ENCODE peak calls at places on chromosomes 12 and 14, in six cellular contexts. One of them, this sample, is unnamed.

GRCh38 chr12:6890789-6891624 is 13.6 kb upstream of the LRRC23 start:
- DNase-seq in GM20000: peak
- DNase-seq in omental fat pad: peak
- DNase-seq in body of pancreas: peak
- DNase-seq in GM10248: peak
- DNase-seq in transverse colon: peak
- DNase-seq in this sample: peak

GRCh38 chr12:116099664-116100432 is 177.6 kb downstream of the MED13L start:
- DNase-seq in GM20000: no peak
- DNase-seq in omental fat pad: no peak
- DNase-seq in body of pancreas: no peak
- DNase-seq in GM10248: no peak
- DNase-seq in transverse colon: no peak
- DNase-seq in this sample: no peak

GRCh38 chr12:101829639-101830390 is 944 bp downstream of the GNPTAB start:
- DNase-seq in GM20000: no peak
- DNase-seq in omental fat pad: no peak
- DNase-seq in body of pancreas: no peak
- DNase-seq in GM10248: no peak
- DNase-seq in transverse colon: no peak
- DNase-seq in this sample: no peak

GRCh38 chr12:82857911-82858533 is 171.3 kb downstream of the TMTC2 start:
- DNase-seq in GM20000: no peak
- DNase-seq in omental fat pad: no peak
- DNase-seq in body of pancreas: no peak
- DNase-seq in GM10248: no peak
- DNase-seq in transverse colon: no peak
- DNase-seq in this sample: no peak

GRCh38 chr12:29907486-29907885 is 123.7 kb upstream of the TMTC1 start:
- DNase-seq in GM20000: no peak
- DNase-seq in omental fat pad: no peak
- DNase-seq in body of pancreas: no peak
- DNase-seq in GM10248: no peak
- DNase-seq in transverse colon: no peak
- DNase-seq in this sample: no peak

GRCh38 chr12:27627123-27627835 is 69.0 kb upstream of the REP15 start:
- DNase-seq in GM20000: peak
- DNase-seq in omental fat pad: no peak
- DNase-seq in body of pancreas: no peak
- DNase-seq in GM10248: no peak
- DNase-seq in transverse colon: no peak
- DNase-seq in this sample: no peak

GRCh38 chr14:65356327-65356836 is 56.1 kb upstream of the FUT8 start:
- DNase-seq in GM20000: no peak
- DNase-seq in omental fat pad: no peak
- DNase-seq in body of pancreas: no peak
- DNase-seq in GM10248: no peak
- DNase-seq in transverse colon: no peak
- DNase-seq in this sample: peak

GRCh38 chr12:88509347-88509746 is 70.9 kb downstream of the KITLG start:
- DNase-seq in GM20000: no peak
- DNase-seq in omental fat pad: no peak
- DNase-seq in body of pancreas: no peak
- DNase-seq in GM10248: no peak
- DNase-seq in transverse colon: no peak
- DNase-seq in this sample: no peak

GRCh38 chr12:121770388-121770787 is 23.1 kb downstream of the RHOF start:
- DNase-seq in GM20000: no peak
- DNase-seq in omental fat pad: no peak
- DNase-seq in body of pancreas: no peak
- DNase-seq in GM10248: no peak
- DNase-seq in transverse colon: no peak
- DNase-seq in this sample: no peak

GRCh38 chr12:121774968-121775474 is 18.5 kb downstream of the RHOF start:
- DNase-seq in GM20000: no peak
- DNase-seq in omental fat pad: no peak
- DNase-seq in body of pancreas: no peak
- DNase-seq in GM10248: no peak
- DNase-seq in transverse colon: no peak
- DNase-seq in this sample: no peak

GRCh38 chr12:121775501-121775900 is 18.0 kb downstream of the RHOF start:
- DNase-seq in GM20000: no peak
- DNase-seq in omental fat pad: no peak
- DNase-seq in body of pancreas: no peak
- DNase-seq in GM10248: no peak
- DNase-seq in transverse colon: no peak
- DNase-seq in this sample: no peak

GRCh38 chr12:121770802-121771625 is 22.5 kb downstream of the RHOF start:
- DNase-seq in GM20000: no peak
- DNase-seq in omental fat pad: no peak
- DNase-seq in body of pancreas: no peak
- DNase-seq in GM10248: no peak
- DNase-seq in transverse colon: no peak
- DNase-seq in this sample: no peak

DNA sequence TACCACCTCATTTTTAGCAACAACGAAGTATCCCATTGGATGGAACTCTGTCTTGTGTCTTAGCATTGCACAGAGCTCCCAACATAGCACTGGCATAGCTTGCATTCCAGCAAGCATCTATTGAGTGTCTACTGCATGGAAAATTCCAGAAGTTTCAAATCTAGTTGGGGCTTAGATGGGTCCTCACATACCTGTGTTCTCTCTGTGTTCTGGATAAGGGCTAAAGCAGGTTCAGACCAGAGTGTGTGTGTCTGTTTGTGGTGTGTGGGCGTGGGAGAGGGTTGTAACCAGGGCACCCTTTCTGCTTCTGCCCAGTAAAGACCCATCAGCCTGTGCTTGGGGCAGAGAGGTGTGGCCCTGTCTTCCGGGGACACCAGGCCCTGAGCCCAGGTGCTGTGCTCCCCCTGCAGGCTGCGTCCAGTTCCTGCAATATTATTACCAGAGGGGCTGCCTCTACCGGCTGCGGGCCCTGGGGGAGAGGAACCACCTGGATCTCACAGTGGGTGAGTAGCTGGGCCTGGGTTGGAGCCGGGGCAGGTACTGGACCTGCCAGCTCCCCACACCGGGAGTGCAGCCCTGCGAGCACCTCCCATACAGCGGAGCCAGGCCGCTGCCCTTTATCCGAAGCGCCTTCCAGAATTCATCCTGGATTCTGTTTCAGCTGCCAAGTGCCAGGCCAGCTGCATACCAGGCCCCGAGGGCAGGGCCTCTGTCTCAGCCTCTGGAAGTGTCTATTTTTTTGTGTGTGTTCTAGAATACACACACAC is 20.3 kb downstream of the RHOF start:
- DNase-seq in GM20000: peak
- DNase-seq in omental fat pad: no peak
- DNase-seq in body of pancreas: peak
- DNase-seq in GM10248: peak
- DNase-seq in transverse colon: peak
- DNase-seq in this sample: peak
- TF ChIP-seq CTCF in GM20000: peak
- TF ChIP-seq CTCF in omental fat pad: peak
- TF ChIP-seq CTCF in body of pancreas: peak
- TF ChIP-seq CTCF in GM10248: peak
- TF ChIP-seq CTCF in transverse colon: peak
- TF ChIP-seq CTCF in this sample: peak

GRCh38 chr12:96313606-96314005 is 86.6 kb downstream of the CDK17 start:
- DNase-seq in GM20000: no peak
- DNase-seq in omental fat pad: no peak
- DNase-seq in body of pancreas: no peak
- DNase-seq in GM10248: no peak
- DNase-seq in transverse colon: no peak
- DNase-seq in this sample: no peak
- TF ChIP-seq CTCF in GM20000: no peak
- TF ChIP-seq CTCF in omental fat pad: no peak
- TF ChIP-seq CTCF in body of pancreas: no peak
- TF ChIP-seq CTCF in GM10248: no peak
- TF ChIP-seq CTCF in transverse colon: no peak
- TF ChIP-seq CTCF in this sample: no peak

DNA sequence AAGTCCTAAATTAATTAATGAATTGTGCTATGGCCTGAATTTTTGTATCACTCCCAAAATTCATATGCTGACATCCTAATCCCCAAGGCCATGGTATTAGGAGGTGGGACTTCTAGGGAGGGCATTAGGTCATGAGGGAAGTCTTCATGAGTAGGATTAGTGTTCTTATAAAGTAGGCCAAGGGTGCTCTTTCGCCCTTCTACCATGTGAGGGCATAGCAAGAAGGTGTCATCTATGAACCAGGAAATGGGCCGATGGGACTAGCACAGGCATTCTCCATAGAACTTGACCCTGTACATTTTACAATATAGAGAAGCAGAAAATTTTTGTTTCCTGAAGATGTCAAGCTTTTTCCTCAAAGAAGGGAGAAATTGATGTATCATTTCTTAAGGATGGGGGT is 12.5 kb downstream of the SYT10 start:
- DNase-seq in GM20000: no peak
- DNase-seq in omental fat pad: no peak
- DNase-seq in body of pancreas: no peak
- DNase-seq in GM10248: no peak
- DNase-seq in transverse colon: no peak
- DNase-seq in this sample: no peak
- TF ChIP-seq CTCF in GM20000: no peak
- TF ChIP-seq CTCF in omental fat pad: no peak
- TF ChIP-seq CTCF in body of pancreas: no peak
- TF ChIP-seq CTCF in GM10248: no peak
- TF ChIP-seq CTCF in transverse colon: no peak
- TF ChIP-seq CTCF in this sample: no peak

DNA sequence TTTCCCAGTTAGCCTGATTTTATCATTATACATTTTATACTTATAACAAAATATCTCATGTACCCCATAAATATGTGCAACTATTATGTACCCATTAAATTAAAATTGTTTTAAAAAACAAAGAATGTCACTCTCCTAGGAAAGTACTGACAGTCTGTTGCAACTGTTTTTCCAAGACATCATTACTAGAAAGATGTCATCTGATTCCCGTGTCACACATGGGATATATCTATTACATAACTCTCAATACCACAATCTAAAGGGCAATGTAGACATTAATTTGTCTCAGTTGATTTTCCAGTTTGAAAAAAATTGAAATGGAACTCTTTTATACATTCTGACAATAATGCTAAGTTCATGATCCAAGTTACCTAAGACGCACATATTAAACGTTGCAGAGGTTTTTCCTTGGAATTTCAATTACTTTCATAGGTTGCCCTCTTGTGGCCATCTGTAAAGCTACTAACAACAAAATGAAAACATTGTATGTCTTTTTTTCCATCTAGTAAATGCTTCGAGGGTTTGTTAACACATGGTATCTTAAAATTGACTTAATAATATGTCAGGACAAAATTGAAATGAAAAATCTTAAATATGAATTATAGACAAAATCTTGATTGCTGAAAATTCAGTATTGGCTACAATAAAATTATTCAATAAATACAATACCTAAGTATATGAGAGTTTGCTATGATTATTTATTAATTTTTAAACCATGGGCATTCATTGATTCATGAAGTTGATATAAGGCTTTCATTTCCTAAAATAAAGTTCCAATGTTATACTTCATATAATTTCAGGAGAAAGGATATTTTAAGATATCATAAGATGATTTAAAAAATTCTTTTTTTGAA is 131.6 kb downstream of the PPFIA2 start:
- DNase-seq in GM20000: peak
- DNase-seq in omental fat pad: no peak
- DNase-seq in body of pancreas: no peak
- DNase-seq in GM10248: no peak
- DNase-seq in transverse colon: no peak
- DNase-seq in this sample: no peak
- TF ChIP-seq CTCF in GM20000: no peak
- TF ChIP-seq CTCF in omental fat pad: no peak
- TF ChIP-seq CTCF in body of pancreas: peak
- TF ChIP-seq CTCF in GM10248: peak
- TF ChIP-seq CTCF in transverse colon: peak
- TF ChIP-seq CTCF in this sample: peak

DNA sequence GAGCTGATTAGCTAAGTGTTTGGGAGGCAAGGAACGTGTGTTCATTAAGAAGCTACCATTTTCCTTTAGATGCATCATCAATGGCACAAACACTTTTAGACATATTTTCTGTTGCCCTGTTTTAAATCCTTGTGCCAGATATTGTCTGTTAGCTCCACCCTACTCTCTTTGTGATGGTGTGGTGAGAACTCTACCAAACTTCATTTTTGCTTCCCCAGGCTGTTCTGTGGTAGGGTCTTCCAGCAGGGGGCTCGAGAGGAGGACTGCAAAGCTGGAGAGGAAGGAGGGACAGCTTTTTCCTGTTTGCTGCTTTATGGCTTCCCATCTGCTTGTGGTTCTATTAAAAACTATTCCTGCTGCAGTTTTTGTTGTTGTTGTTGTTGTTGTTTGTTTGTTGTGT is 23.8 kb upstream of the STRAP start:
- DNase-seq in GM20000: no peak
- DNase-seq in omental fat pad: no peak
- DNase-seq in body of pancreas: no peak
- DNase-seq in GM10248: no peak
- DNase-seq in transverse colon: no peak
- DNase-seq in this sample: no peak
- TF ChIP-seq CTCF in GM20000: no peak
- TF ChIP-seq CTCF in omental fat pad: no peak
- TF ChIP-seq CTCF in body of pancreas: no peak
- TF ChIP-seq CTCF in GM10248: no peak
- TF ChIP-seq CTCF in transverse colon: no peak
- TF ChIP-seq CTCF in this sample: no peak

GRCh38 chr12:57195655-57196371 is 20.8 kb upstream of the NXPH4 start:
- DNase-seq in GM20000: no peak
- DNase-seq in omental fat pad: no peak
- DNase-seq in body of pancreas: no peak
- DNase-seq in GM10248: no peak
- DNase-seq in transverse colon: no peak
- DNase-seq in this sample: no peak
- TF ChIP-seq CTCF in GM20000: no peak
- TF ChIP-seq CTCF in omental fat pad: no peak
- TF ChIP-seq CTCF in body of pancreas: no peak
- TF ChIP-seq CTCF in GM10248: no peak
- TF ChIP-seq CTCF in transverse colon: no peak
- TF ChIP-seq CTCF in this sample: no peak

DNA sequence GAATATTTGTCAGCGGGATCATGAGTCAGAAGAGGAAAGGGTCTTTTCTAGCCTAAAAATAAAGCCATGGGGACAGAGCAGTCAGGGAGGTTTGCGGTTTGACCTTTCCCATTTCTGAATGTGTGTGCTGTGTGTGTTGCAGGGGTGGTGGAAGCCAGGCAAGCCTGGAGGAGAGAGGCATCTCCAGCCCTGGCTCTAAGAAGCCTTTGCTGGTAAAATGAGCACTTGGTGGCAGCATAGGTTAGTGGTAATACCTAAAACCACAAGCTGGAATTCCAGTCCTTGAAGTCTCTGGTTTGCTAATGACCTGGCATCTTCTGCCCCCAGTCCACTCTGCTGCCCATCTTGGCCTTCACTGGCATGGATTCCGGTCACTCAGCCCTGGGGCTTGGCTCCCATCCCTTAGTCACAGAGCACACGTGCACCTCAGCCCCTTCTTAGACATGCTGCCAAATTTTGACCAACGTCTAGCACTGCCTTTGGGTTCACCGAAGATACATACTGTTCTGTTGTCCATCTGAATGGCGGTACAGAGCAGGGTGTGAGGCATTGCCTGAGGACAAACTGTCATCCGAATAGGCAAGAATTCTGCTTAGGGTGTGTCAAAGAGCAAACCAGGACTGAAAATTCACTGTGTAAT is 52.7 kb downstream of the KCNA5 start:
- DNase-seq in GM20000: no peak
- DNase-seq in omental fat pad: no peak
- DNase-seq in body of pancreas: no peak
- DNase-seq in GM10248: no peak
- DNase-seq in transverse colon: no peak
- DNase-seq in this sample: no peak
- TF ChIP-seq CTCF in GM20000: no peak
- TF ChIP-seq CTCF in omental fat pad: no peak
- TF ChIP-seq CTCF in body of pancreas: no peak
- TF ChIP-seq CTCF in GM10248: no peak
- TF ChIP-seq CTCF in transverse colon: no peak
- TF ChIP-seq CTCF in this sample: no peak

GRCh38 chr12:13666806-13667205 is 314.6 kb downstream of the GRIN2B start:
- DNase-seq in GM20000: no peak
- DNase-seq in omental fat pad: no peak
- DNase-seq in body of pancreas: no peak
- DNase-seq in GM10248: no peak
- DNase-seq in transverse colon: no peak
- DNase-seq in this sample: no peak
- TF ChIP-seq CTCF in GM20000: no peak
- TF ChIP-seq CTCF in omental fat pad: no peak
- TF ChIP-seq CTCF in body of pancreas: no peak
- TF ChIP-seq CTCF in GM10248: no peak
- TF ChIP-seq CTCF in transverse colon: no peak
- TF ChIP-seq CTCF in this sample: no peak